ENCODE peak calls at places on chromosomes 11 and 22, in seven cellular contexts. E is activated T-cell treated with anti-CD3 and anti-CD28 coated beads for 1 hour; J is HuH-7.5; K is CD8-positive, alpha-beta T cell; F is stimulated activated CD4-positive, alpha-beta T cell treated with anti-CD3 and anti-CD28 coated beads, Interleukin-4, amount 100 ng/mL, for 48 hours; Z is naive thymus-derived CD8-positive, alpha-beta T cell; Q is activated gamma-delta T cell treated with anti-CD3 and anti-CD28 coated beads, Interleukin-2, amount 50 U/mL, for 16 hours. Y is an unnamed sample.

GRCh38 chr11:92536895-92537294 is 312.3 kb downstream of the FAT3 start:
- DNase-seq in E (no peak), J (no peak), K (no peak), F (no peak), Z (no peak), Q (no peak), Y (no peak)

GRCh38 chr11:7442588-7443215 is 42.6 kb upstream of the OLFML1 start:
- DNase-seq in E (peak), J (peak), K (peak), F (peak), Z (peak), Q (peak), Y (peak)

GRCh38 chr11:30422828-30423648 is 100.1 kb downstream of the ARL14EP start:
- DNase-seq in E (no peak), J (peak), K (no peak), F (no peak), Z (no peak), Q (no peak), Y (no peak)

GRCh38 chr11:26593686-26594085 is 21.6 kb upstream of the MUC15 start:
- DNase-seq in E (no peak), J (no peak), K (no peak), F (no peak), Z (no peak), Q (no peak), Y (no peak)

GRCh38 chr11:118045191-118045590 is 31.7 kb upstream of the TMPRSS4 start:
- DNase-seq in E (no peak), J (no peak), K (no peak), F (no peak), Z (no peak), Q (no peak), Y (no peak)

GRCh38 chr22:30250713-30251267 is 4.2 kb upstream of the LIF start:
- DNase-seq in E (no peak), J (no peak), K (no peak), F (peak), Z (no peak), Q (no peak), Y (no peak)

GRCh38 chr22:29313126-29314071 is 2.1 kb downstream of the RASL10A start:
- DNase-seq in E (no peak), J (peak), K (no peak), F (no peak), Z (no peak), Q (no peak), Y (peak)

GRCh38 chr11:70303070-70303469 is 32.6 kb downstream of the PPFIA1 start:
- DNase-seq in E (no peak), J (no peak), K (no peak), F (no peak), Z (no peak), Q (no peak), Y (no peak)

GRCh38 chr11:66265531-66266377 is 2.7 kb upstream of the RAB1B start:
- DNase-seq in E (no peak), J (no peak), K (no peak), F (no peak), Z (no peak), Q (no peak), Y (no peak)

GRCh38 chr22:28410050-28410816 is 269.4 kb downstream of the TTC28 start:
- DNase-seq in E (no peak), J (no peak), K (no peak), F (no peak), Z (no peak), Q (no peak), Y (no peak)

GRCh38 chr11:74325649-74326645 is 14.5 kb upstream of the P4HA3 start:
- DNase-seq in E (no peak), J (no peak), K (no peak), F (no peak), Z (no peak), Q (no peak), Y (no peak)

GRCh38 chr11:31236052-31236652 is 133.4 kb downstream of the DCDC1 start:
- DNase-seq in E (no peak), J (no peak), K (no peak), F (no peak), Z (no peak), Q (no peak), Y (no peak)

GRCh38 chr11:92969634-92970347 is at the start of gene MTNR1B:
- DNase-seq in E (no peak), J (no peak), K (no peak), F (no peak), Z (no peak), Q (no peak), Y (no peak)

GRCh38 chr11:2524446-2525165 is 79.8 kb downstream of the KCNQ1 start:
- DNase-seq in E (no peak), J (no peak), K (peak), F (no peak), Z (no peak), Q (no peak), Y (no peak)

GRCh38 chr22:37519268-37520195 is at the start of gene CARD10:
- DNase-seq in E (no peak), J (peak), K (peak), F (no peak), Z (peak), Q (no peak), Y (peak)

GRCh38 chr11:46674463-46675287 is 25.7 kb downstream of the ARHGAP1 start:
- DNase-seq in E (no peak), J (no peak), K (no peak), F (no peak), Z (no peak), Q (no peak), Y (peak)

GRCh38 chr11:116861539-116861938 is 24.1 kb upstream of the APOA1 start:
- DNase-seq in E (no peak), J (no peak), K (no peak), F (no peak), Z (no peak), Q (no peak), Y (no peak)

GRCh38 chr11:127789887-127790286 is 789.3 kb upstream of the KIRREL3 start:
- DNase-seq in E (no peak), J (no peak), K (no peak), F (no peak), Z (no peak), Q (no peak), Y (peak)

GRCh38 chr11:75023446-75024067 is 34.8 kb downstream of the NEU3 start:
- DNase-seq in E (no peak), J (no peak), K (no peak), F (no peak), Z (no peak), Q (no peak), Y (no peak)

GRCh38 chr11:76588455-76589325 is 81.9 kb downstream of the LRRC32 start:
- DNase-seq in E (peak), J (no peak), K (no peak), F (peak), Z (no peak), Q (no peak), Y (no peak)

GRCh38 chr11:12506502-12506921 is 129.1 kb downstream of the PARVA start:
- DNase-seq in E (no peak), J (no peak), K (no peak), F (no peak), Z (no peak), Q (no peak), Y (no peak)

GRCh38 chr11:7257744-7258143 is 6.0 kb downstream of the SYT9 start:
- DNase-seq in E (no peak), J (no peak), K (no peak), F (no peak), Z (no peak), Q (no peak), Y (no peak)

GRCh38 chr11:129374993-129375721 is 491 bp upstream of the BARX2 start:
- DNase-seq in E (no peak), J (peak), K (no peak), F (no peak), Z (no peak), Q (no peak), Y (peak)

GRCh38 chr11:132685174-132685611 is 847.1 kb downstream of the OPCML start:
- DNase-seq in E (no peak), J (no peak), K (no peak), F (no peak), Z (no peak), Q (no peak), Y (no peak)

GRCh38 chr11:99316761-99317475 is 296.2 kb downstream of the CNTN5 start:
- DNase-seq in E (no peak), J (no peak), K (no peak), F (no peak), Z (no peak), Q (no peak), Y (no peak)

GRCh38 chr22:36056980-36057379 is 28.4 kb upstream of the RBFOX2 start:
- DNase-seq in E (no peak), J (no peak), K (no peak), F (no peak), Z (no peak), Q (no peak), Y (no peak)

GRCh38 chr11:71447791-71448256 is 369 bp downstream of the DHCR7 start:
- DNase-seq in E (peak), J (peak), K (peak), F (peak), Z (peak), Q (peak), Y (peak)

GRCh38 chr11:78605296-78605695 is 30.6 kb upstream of the NARS2 start:
- DNase-seq in E (no peak), J (no peak), K (no peak), F (no peak), Z (no peak), Q (no peak), Y (no peak)

GRCh38 chr11:73513707-73514106 is 84.2 kb downstream of the FAM168A start:
- DNase-seq in E (no peak), J (no peak), K (no peak), F (no peak), Z (no peak), Q (no peak), Y (no peak)

GRCh38 chr22:35517769-35518530 is 22.7 kb upstream of the RASD2 start:
- DNase-seq in E (no peak), J (no peak), K (no peak), F (no peak), Z (no peak), Q (no peak), Y (no peak)

GRCh38 chr11:117960406-117960805 is 25.8 kb upstream of the IL10RA start:
- DNase-seq in E (no peak), J (no peak), K (no peak), F (no peak), Z (no peak), Q (no peak), Y (no peak)

GRCh38 chr22:50670914-50671538 is 1.6 kb upstream of the SHANK3 start:
- DNase-seq in E (no peak), J (no peak), K (no peak), F (no peak), Z (no peak), Q (no peak), Y (no peak)

GRCh38 chr22:49521787-49522224 is 305.9 kb downstream of the BRD1 start:
- DNase-seq in E (no peak), J (no peak), K (no peak), F (no peak), Z (no peak), Q (no peak), Y (no peak)

GRCh38 chr22:22158207-22158816 is 86.3 kb upstream of the VPREB1 start:
- DNase-seq in E (no peak), J (no peak), K (no peak), F (no peak), Z (no peak), Q (no peak), Y (no peak)